ENCODE peak calls at places on chromosomes 6 and 20, in five cellular contexts. S is aorta, T is Kasumi-1, C is neural progenitor cell, P is KG1. H is an unnamed sample.

GRCh38 chr6:31498748-31499147 is 803 bp downstream of the MICB start:
- DNase-seq in C (peak), P (no peak), S (no peak), T (no peak), H (no peak)

GRCh38 chr20:35601021-35601973 is 14.3 kb upstream of the SPAG4 start:
- DNase-seq in S (peak), T (peak), P (peak), C (peak), H (no peak)

GRCh38 chr20:32685541-32686529 is 12.1 kb upstream of the C20orf203 start:
- DNase-seq in C (peak), P (peak), S (peak), T (peak), H (peak)

GRCh38 chr20:47647994-47648393 is 137.3 kb downstream of the SULF2 start:
- DNase-seq in T (no peak), S (no peak), C (no peak), P (no peak), H (no peak)

GRCh38 chr6:51553246-51554015 is 534.0 kb downstream of the PKHD1 start:
- DNase-seq in S (no peak), P (no peak), T (no peak), C (no peak), H (no peak)

GRCh38 chr6:40950986-40951730 is 87.9 kb downstream of the UNC5CL start:
- DNase-seq in P (no peak), C (no peak), T (no peak), S (no peak), H (no peak)

GRCh38 chr6:106799008-106799952 is 169.9 kb downstream of the QRSL1 start:
- DNase-seq in T (no peak), P (no peak), C (peak), S (no peak), H (no peak)

GRCh38 chr6:107713214-107713962 is 110.7 kb downstream of the SCML4 start:
- DNase-seq in S (no peak), C (no peak), P (no peak), T (peak), H (no peak)

GRCh38 chr6:96153775-96154174 is 138.0 kb downstream of the FUT9 start:
- DNase-seq in S (no peak), P (no peak), C (no peak), T (no peak), H (no peak)

GRCh38 chr6:144395835-144396234 is 110.7 kb downstream of the UTRN start:
- DNase-seq in S (no peak), P (no peak), T (no peak), C (no peak), H (no peak)

GRCh38 chr6:24666097-24666615 is 543 bp downstream of the TDP2 start:
- DNase-seq in P (no peak), S (peak), C (no peak), T (no peak), H (no peak)

GRCh38 chr20:25477156-25477882 is 69.8 kb downstream of the GINS1 start:
- DNase-seq in P (no peak), S (peak), T (no peak), C (no peak), H (no peak)

GRCh38 chr20:19978511-19979210 is 38.5 kb upstream of the NAA20 start:
- DNase-seq in P (no peak), S (no peak), T (no peak), C (no peak), H (no peak)

GRCh38 chr6:110628330-110628729 is 151.9 kb upstream of the SLC22A16 start:
- DNase-seq in C (no peak), T (no peak), P (no peak), S (no peak), H (no peak)

GRCh38 chr6:159804504-159804903 is 4.4 kb downstream of the PNLDC1 start:
- DNase-seq in S (no peak), T (no peak), C (no peak), P (no peak), H (no peak)

GRCh38 chr20:39885975-39886649 is 802.9 kb downstream of the MAFB start:
- DNase-seq in P (peak), C (peak), S (peak), T (peak), H (no peak)

GRCh38 chr20:47418061-47418616 is 61.6 kb upstream of the ZMYND8 start:
- DNase-seq in P (no peak), C (no peak), S (no peak), T (no peak), H (no peak)

GRCh38 chr20:44129996-44130718 is 56.8 kb downstream of the JPH2 start:
- DNase-seq in T (no peak), S (peak), C (no peak), P (no peak), H (no peak)

GRCh38 chr6:134303903-134304302 is 14.0 kb downstream of the SGK1 start:
- DNase-seq in P (no peak), T (no peak), C (no peak), S (no peak), H (no peak)

GRCh38 chr6:141659582-141659981 is 473.1 kb upstream of the GJE1 start:
- DNase-seq in T (no peak), C (no peak), S (no peak), P (no peak), H (no peak)

GRCh38 chr20:43942661-43943285 is 28.1 kb downstream of the TOX2 start:
- DNase-seq in S (no peak), P (peak), T (peak), C (no peak), H (no peak)

GRCh38 chr6:13467216-13467600 is 20.2 kb downstream of the GFOD1 start:
- DNase-seq in P (no peak), S (no peak), C (no peak), T (no peak), H (no peak)

GRCh38 chr6:45741437-45742166 is 274.1 kb downstream of the CLIC5 start:
- DNase-seq in C (no peak), S (no peak), T (peak), P (peak), H (no peak)

GRCh38 chr20:47360207-47360488 is 3.6 kb upstream of the ZMYND8 start:
- DNase-seq in S (no peak), C (no peak), T (peak), P (no peak), H (no peak)

GRCh38 chr6:25954756-25955155 is 7.8 kb upstream of the TRIM38 start:
- DNase-seq in C (no peak), P (no peak), T (no peak), S (no peak), H (no peak)

GRCh38 chr6:170150590-170150945 is 140.3 kb downstream of the DLL1 start:
- DNase-seq in P (no peak), T (no peak), C (no peak), S (peak), H (no peak)

GRCh38 chr6:63663147-63663877 is 27.7 kb downstream of the PHF3 start:
- DNase-seq in S (no peak), T (no peak), P (no peak), C (no peak), H (no peak)

GRCh38 chr6:163415620-163416379 is 1.3 kb downstream of the QKI start:
- DNase-seq in C (peak), T (peak), S (peak), P (peak), H (no peak)

GRCh38 chr20:6746901-6747609 is 20.4 kb upstream of the BMP2 start:
- DNase-seq in P (no peak), C (no peak), S (no peak), T (no peak), H (no peak)

GRCh38 chr20:57620999-57621398 is 773 bp upstream of the ZBP1 start:
- DNase-seq in P (no peak), T (peak), S (peak), C (no peak), H (no peak)

GRCh38 chr20:54335299-54335698 is 127.4 kb downstream of the PFDN4 start:
- DNase-seq in C (no peak), S (no peak), T (no peak), P (no peak), H (no peak)

GRCh38 chr20:47859255-47859654 is 74.0 kb upstream of the SULF2 start:
- DNase-seq in T (no peak), C (no peak), P (no peak), S (no peak), H (no peak)

GRCh38 chr6:40986871-40987270 is 52.1 kb downstream of the UNC5CL start:
- DNase-seq in C (no peak), T (no peak), P (no peak), S (no peak), H (no peak)

GRCh38 chr20:55132523-55132922 is 657.1 kb downstream of the DOK5 start:
- DNase-seq in C (no peak), S (no peak), T (no peak), P (no peak), H (no peak)

GRCh38 chr20:3803289-3803688 is 7.2 kb downstream of the CDC25B start:
- DNase-seq in P (no peak), S (peak), T (no peak), C (no peak), H (no peak)

GRCh38 chr6:43277643-43278523 is 20.2 kb upstream of the SLC22A7 start:
- DNase-seq in S (no peak), T (no peak), P (no peak), C (peak), H (no peak)

GRCh38 chr6:10585232-10585887 is 64.2 kb downstream of the GCNT2 start:
- DNase-seq in P (no peak), C (peak), S (no peak), T (no peak), H (no peak)

H was measured in brain pericyte.